ENCODE peak calls at places on chromosomes 4 and X, in ten cellular contexts. V is pancreas; P is left lung; B is skeletal muscle cell; A is left ventricle myocardium inferior; O is choroid plexus epithelial cell; J is AG10803; Y is naive thymus-derived CD4-positive, alpha-beta T cell; R is lower leg skin; T is HFF-Myc. H is an unnamed sample.

GRCh38 chr4:141223418-141223817 is 2.7 kb downstream of the ZNF330 start:
- DNase-seq in V (no peak), O (no peak), T (no peak), A (no peak), J (no peak), R (no peak), P (no peak), B (no peak), Y (no peak), H (no peak)

GRCh38 chr4:23932935-23933334 is 43.1 kb upstream of the PPARGC1A start:
- DNase-seq in A (no peak), B (peak), Y (no peak), J (peak), O (peak), T (no peak), R (no peak), P (no peak), V (no peak), H (no peak)

GRCh38 chr4:153764611-153765368 is 5.0 kb upstream of the RNF175 start:
- DNase-seq in P (no peak), A (no peak), O (peak), B (no peak), Y (no peak), T (peak), J (no peak), V (no peak), R (no peak), H (no peak)

GRCh38 chr4:160175064-160175643 is 1072.3 kb downstream of the RAPGEF2 start:
- DNase-seq in O (peak), V (no peak), B (no peak), Y (no peak), A (no peak), R (no peak), T (no peak), J (no peak), P (no peak), H (no peak)

GRCh38 chr4:174193438-174194015 is 89.9 kb downstream of the FBXO8 start:
- DNase-seq in J (no peak), T (no peak), A (no peak), O (no peak), Y (no peak), R (no peak), P (no peak), B (no peak), V (no peak), H (no peak)

GRCh38 chrX:68947882-68948605 is 119.2 kb downstream of the EFNB1 start:
- DNase-seq in B (no peak), P (no peak), T (no peak), J (peak), R (no peak), A (no peak), Y (no peak), V (no peak), O (no peak), H (no peak)

GRCh38 chr4:158754385-158755180 is 14.2 kb upstream of the FNIP2 start:
- DNase-seq in Y (no peak), O (peak), J (peak), T (no peak), P (no peak), V (no peak), B (no peak), R (no peak), A (no peak), H (no peak)

GRCh38 chrX:132191938-132192337 is 27.3 kb downstream of the RAP2C start:
- DNase-seq in V (no peak), Y (no peak), T (no peak), A (no peak), R (no peak), B (no peak), O (no peak), J (no peak), P (no peak), H (no peak)

GRCh38 chr4:142707397-142707796 is 138.7 kb downstream of the INPP4B start:
- DNase-seq in T (no peak), P (no peak), J (no peak), B (no peak), O (no peak), Y (no peak), R (no peak), A (no peak), V (no peak), H (no peak)

GRCh38 chr4:150976478-150977118 is 38.5 kb downstream of the LRBA start:
- DNase-seq in B (no peak), R (no peak), O (no peak), Y (no peak), V (no peak), T (no peak), J (no peak), A (no peak), P (no peak), H (no peak)

GRCh38 chr4:24770111-24770584 is 25.2 kb upstream of the SOD3 start:
- DNase-seq in P (no peak), V (no peak), A (no peak), R (no peak), O (peak), T (peak), J (peak), Y (no peak), B (peak), H (peak)

GRCh38 chrX:114635986-114636385 is 52.1 kb downstream of the HTR2C start:
- DNase-seq in V (no peak), B (no peak), O (no peak), T (no peak), P (no peak), R (no peak), Y (no peak), A (no peak), J (no peak), H (no peak)

GRCh38 chrX:129781134-129782014 is 1.6 kb downstream of the SASH3 start:
- DNase-seq in B (no peak), T (no peak), R (no peak), P (peak), O (peak), A (no peak), J (no peak), Y (peak), V (no peak), H (peak)
- H3K4me3 ChIP-seq in B (no peak), T (no peak), R (no peak), P (peak), O (no peak), A (peak), J (no peak), Y (peak), V (peak), H (no peak)

DNA sequence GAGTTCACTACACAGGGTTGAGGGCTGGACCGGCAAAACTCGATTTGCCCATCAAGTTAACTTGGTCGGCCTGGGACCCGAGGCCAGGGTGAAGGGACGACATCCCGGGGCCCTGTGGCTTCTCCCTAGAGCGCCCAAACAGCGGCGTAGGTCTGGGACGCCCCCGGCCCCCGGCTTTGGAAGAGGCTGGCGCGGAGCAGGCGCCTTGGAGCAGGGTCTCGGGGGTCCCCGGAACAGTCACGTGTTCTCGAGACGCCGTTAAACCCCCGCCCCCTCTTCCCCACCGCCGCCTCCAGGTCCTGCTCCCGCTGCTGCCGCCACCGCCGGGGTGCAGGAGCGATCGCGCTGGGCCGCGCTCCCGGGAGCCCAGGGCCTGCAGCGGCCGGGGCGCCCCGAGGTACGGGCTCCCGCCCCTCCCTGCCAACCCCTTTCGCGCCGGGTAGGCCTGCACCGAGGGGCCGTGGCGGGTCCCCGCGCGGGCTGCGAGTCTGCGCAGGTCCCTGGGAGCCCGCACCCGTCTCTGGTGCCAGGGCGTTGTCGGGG is at the start of gene NPY5R:
- DNase-seq in A (no peak), T (no peak), O (no peak), R (no peak), J (no peak), P (no peak), V (peak), Y (no peak), B (no peak), H (peak)
- H3K4me3 ChIP-seq in A (peak), T (no peak), O (peak), R (peak), J (no peak), P (peak), V (peak), Y (no peak), B (peak), H (peak)

GRCh38 chr4:385934-386707 is 48.5 kb downstream of the ZNF141 start:
- DNase-seq in O (no peak), Y (no peak), R (no peak), P (no peak), B (no peak), T (no peak), J (no peak), A (no peak), V (no peak), H (no peak)

GRCh38 chr4:386708-387105 is 49.1 kb downstream of the ZNF141 start:
- DNase-seq in A (no peak), P (no peak), T (no peak), B (no peak), O (no peak), Y (no peak), R (no peak), J (no peak), V (no peak), H (no peak)

GRCh38 chr4:384311-385010 is 46.8 kb downstream of the ZNF141 start:
- DNase-seq in R (no peak), P (no peak), B (no peak), J (no peak), V (no peak), Y (no peak), O (no peak), T (no peak), A (no peak), H (no peak)
- H3K4me3 ChIP-seq in R (no peak), P (no peak), B (no peak), J (no peak), V (no peak), Y (peak), O (no peak), T (no peak), A (no peak), H (no peak)

DNA sequence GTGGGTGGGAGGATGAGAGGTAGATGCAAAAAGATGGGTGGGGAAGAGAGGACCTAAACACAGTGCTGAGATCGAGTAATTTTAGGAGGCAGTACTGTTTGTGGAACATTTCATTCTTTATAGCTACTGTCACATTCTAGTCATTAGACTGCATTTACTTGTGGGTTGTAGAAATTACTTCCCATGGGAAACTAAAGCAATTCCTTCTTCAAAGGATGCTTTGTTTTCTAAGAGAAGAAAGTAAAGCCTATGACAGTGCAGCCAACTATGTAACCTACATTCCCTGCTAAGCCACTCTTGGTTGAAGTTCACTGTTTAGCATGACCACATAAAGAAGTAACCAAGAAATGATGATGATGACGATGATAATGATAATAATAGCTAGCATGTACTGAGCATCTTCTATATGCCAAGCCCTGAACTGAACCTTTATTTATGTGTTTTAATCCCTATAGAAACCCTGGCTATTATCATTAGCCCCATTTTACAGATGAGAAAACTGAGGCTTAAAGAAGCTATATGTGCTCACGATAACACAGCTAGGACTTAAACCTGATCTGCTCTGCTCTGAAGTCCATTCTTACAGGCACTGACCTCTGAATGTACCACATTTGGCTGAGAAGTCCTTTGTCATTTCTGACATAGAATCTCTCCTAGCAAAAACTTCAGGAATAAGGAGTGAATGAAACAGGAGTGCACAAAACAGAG is 114.5 kb upstream of the KIT start:
- DNase-seq in T (no peak), O (peak), Y (no peak), R (no peak), P (no peak), J (peak), A (no peak), B (peak), V (no peak), H (no peak)
- H3K4me3 ChIP-seq in T (no peak), O (no peak), Y (no peak), R (no peak), P (no peak), J (no peak), A (no peak), B (no peak), V (no peak), H (no peak)

GRCh38 chr4:112144546-112145325 is 518 bp upstream of the FAM241A start:
- DNase-seq in R (no peak), Y (no peak), V (peak), J (no peak), O (no peak), A (peak), P (no peak), T (no peak), B (no peak), H (peak)
- H3K4me3 ChIP-seq in R (no peak), Y (no peak), V (peak), J (peak), O (peak), A (peak), P (peak), T (no peak), B (peak), H (no peak)

H was measured in aorta.